ENCODE peak calls at places on chromosomes 3 and 15, in six cellular contexts. H is BJ, W is PC-3, Z is testis, V is heart left ventricle, S is neural progenitor cell. M is an unnamed sample.

GRCh38 chr15:55234104-55234799 is 37.5 kb upstream of the RSL24D1 start:
- DNase-seq in H (no peak), W (no peak), Z (no peak), V (no peak), S (no peak), M (no peak)

GRCh38 chr15:65793813-65794104 is 1.7 kb upstream of the DENND4A start:
- DNase-seq in H (no peak), W (no peak), Z (no peak), V (no peak), S (no peak), M (no peak)

GRCh38 chr3:111236833-111237713 is 165.5 kb downstream of the NECTIN3 start:
- DNase-seq in H (peak; percentile 28), W (peak; percentile 82), Z (no peak), V (no peak), S (no peak), M (peak; percentile 45)

GRCh38 chr3:39000008-39000450 is 51.7 kb downstream of the SCN11A start:
- DNase-seq in H (peak; percentile 31), W (peak; percentile 90), Z (no peak), V (no peak), S (peak; percentile 79), M (peak; percentile 29)

GRCh38 chr3:43106293-43106628 is 382 bp upstream of the POMGNT2 start:
- DNase-seq in H (no peak), W (no peak), Z (no peak), V (no peak), S (no peak), M (no peak)

GRCh38 chr3:43762486-43762885 is 71.7 kb downstream of the ABHD5 start:
- DNase-seq in H (no peak), W (no peak), Z (no peak), V (no peak), S (no peak), M (no peak)

GRCh38 chr3:52379610-52380009 is 63.5 kb downstream of the DNAH1 start:
- DNase-seq in H (no peak), W (no peak), Z (peak; percentile 81), V (no peak), S (no peak), M (no peak)

GRCh38 chr3:50978991-50979667 is 304.4 kb downstream of the DOCK3 start:
- DNase-seq in H (no peak), W (no peak), Z (no peak), V (no peak), S (peak; percentile 9), M (no peak)

GRCh38 chr3:71565976-71566375 is 17.6 kb downstream of the FOXP1 start:
- DNase-seq in H (no peak), W (no peak), Z (no peak), V (no peak), S (no peak), M (no peak)

GRCh38 chr3:84538597-84538996 is 420.2 kb upstream of the CADM2 start:
- DNase-seq in H (no peak), W (no peak), Z (no peak), V (no peak), S (no peak), M (no peak)

GRCh38 chr3:133238015-133238414 is 161.8 kb upstream of the BFSP2 start:
- DNase-seq in H (no peak), W (no peak), Z (no peak), V (no peak), S (no peak), M (no peak)

GRCh38 chr15:85707519-85708338 is 87.0 kb downstream of the KLHL25 start:
- DNase-seq in H (no peak), W (no peak), Z (no peak), V (no peak), S (no peak), M (no peak)

GRCh38 chr3:13507791-13508339 is 27.8 kb downstream of the HDAC11 start:
- DNase-seq in H (no peak), W (peak; percentile 68), Z (peak; percentile 51), V (no peak), S (peak; percentile 37), M (no peak)

GRCh38 chr15:25710184-25710583 is 152.9 kb downstream of the ATP10A start:
- DNase-seq in H (no peak), W (peak; percentile 52), Z (peak; percentile 63), V (no peak), S (peak; percentile 81), M (no peak)

GRCh38 chr3:8962226-8962861 is 928 bp downstream of the RAD18 start:
- DNase-seq in H (no peak), W (peak; percentile 17), Z (no peak), V (no peak), S (no peak), M (no peak)

GRCh38 chr3:4629095-4630007 is 136.2 kb downstream of the ITPR1 start:
- DNase-seq in H (no peak), W (no peak), Z (no peak), V (no peak), S (no peak), M (no peak)

GRCh38 chr3:152346058-152346457 is 77.3 kb downstream of the MBNL1 start:
- DNase-seq in H (no peak), W (no peak), Z (no peak), V (no peak), S (no peak), M (no peak)

GRCh38 chr3:33115024-33115768 is 1.4 kb downstream of the CRTAP start:
- DNase-seq in H (peak; percentile 67), W (peak; percentile 79), Z (peak; percentile 90), V (peak; percentile 63), S (peak; percentile 91), M (peak; percentile 92)

GRCh38 chr3:52361011-52361410 is 44.9 kb downstream of the DNAH1 start:
- DNase-seq in H (no peak), W (no peak), Z (no peak), V (no peak), S (no peak), M (no peak)

GRCh38 chr3:77467702-77468407 is 428.0 kb downstream of the ROBO2 start:
- DNase-seq in H (no peak), W (no peak), Z (peak; percentile 18), V (peak; percentile 34), S (no peak), M (peak; percentile 52)

GRCh38 chr3:46934067-46934466 is 42.5 kb downstream of the CCDC12 start:
- DNase-seq in H (no peak), W (no peak), Z (no peak), V (no peak), S (no peak), M (no peak)

GRCh38 chr3:139533781-139534443 is 5.6 kb downstream of the RBP1 start:
- DNase-seq in H (peak; percentile 10), W (peak; percentile 74), Z (peak; percentile 80), V (peak; percentile 36), S (no peak), M (no peak)

GRCh38 chr3:46722443-46722842 is 4.8 kb upstream of the PRSS50 start:
- DNase-seq in H (no peak), W (no peak), Z (no peak), V (no peak), S (no peak), M (no peak)

GRCh38 chr3:45992820-45993219 is 2.8 kb downstream of the FYCO1 start:
- DNase-seq in H (peak; percentile 85), W (no peak), Z (no peak), V (no peak), S (no peak), M (no peak)

GRCh38 chr3:12384451-12385233 is 95.8 kb downstream of the PPARG start:
- DNase-seq in H (no peak), W (no peak), Z (no peak), V (no peak), S (no peak), M (no peak)

GRCh38 chr3:76065975-76066374 is 280.6 kb upstream of the ZNF717 start:
- DNase-seq in H (no peak), W (peak; percentile 76), Z (no peak), V (no peak), S (no peak), M (no peak)

GRCh38 chr3:65004795-65005295 is 317.0 kb upstream of the ADAMTS9 start:
- DNase-seq in H (no peak), W (no peak), Z (no peak), V (no peak), S (no peak), M (no peak)

DNA sequence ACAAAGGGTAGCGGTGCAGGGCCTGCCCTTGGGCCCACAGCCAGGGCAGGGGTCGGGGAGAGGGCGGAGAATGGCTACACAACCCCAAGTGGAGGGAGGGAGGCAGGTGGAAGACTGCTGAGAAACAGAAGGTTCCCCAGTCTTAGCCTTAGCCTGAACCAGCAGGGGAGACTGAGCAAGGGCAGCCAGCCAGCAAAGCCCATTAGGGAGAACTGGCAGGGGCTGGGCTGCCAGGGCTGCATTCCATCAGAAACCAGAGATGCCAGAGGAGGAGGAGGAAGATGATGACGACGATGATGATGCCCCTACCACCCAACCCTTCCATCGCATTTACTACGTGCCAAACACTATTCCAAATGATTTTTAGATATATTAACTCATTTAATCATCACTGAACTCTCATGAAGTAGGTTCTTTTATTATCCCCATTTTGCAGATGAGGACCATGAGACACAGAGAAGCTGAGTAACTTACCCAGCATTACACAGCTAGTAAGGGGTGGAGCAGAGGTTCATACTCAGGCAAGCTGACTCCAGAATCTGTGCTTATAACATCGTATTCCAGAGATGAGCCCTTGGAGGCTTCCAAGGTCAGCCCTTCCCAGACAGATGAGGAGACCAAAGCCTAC is 8.7 kb downstream of the SEMA7A start:
- DNase-seq in H (no peak), W (no peak), Z (no peak), V (no peak), S (no peak), M (no peak)
- H3K4me3 ChIP-seq in H (no peak overlapping the region), W (no peak overlapping the region), Z (no peak overlapping the region), V (no peak overlapping the region), S (no peak overlapping the region), M (no peak overlapping the region)

DNA sequence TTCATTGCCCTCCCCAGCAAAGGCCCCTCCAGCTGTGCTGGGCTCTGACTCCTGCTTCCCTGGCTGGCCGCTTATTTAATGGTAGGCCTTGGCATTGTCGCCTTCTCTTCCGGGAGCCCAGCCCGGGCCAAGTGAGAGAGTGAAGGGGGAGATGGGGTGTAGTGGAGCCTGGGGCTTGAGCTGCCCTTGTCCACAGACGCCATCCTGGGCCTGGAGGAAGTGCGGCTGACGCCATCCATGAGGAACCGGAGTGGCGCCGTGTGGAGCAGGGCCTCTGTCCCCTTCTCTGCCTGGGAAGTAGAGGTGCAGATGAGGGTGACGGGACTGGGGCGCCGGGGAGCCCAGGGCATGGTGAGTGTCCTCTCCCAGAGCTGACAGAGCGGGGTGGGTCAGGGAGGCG is 3.3 kb downstream of the LMAN1L start:
- DNase-seq in H (no peak), W (no peak), Z (no peak), V (no peak), S (no peak), M (no peak)
- TF ChIP-seq CTCF in H (no peak), W (no peak), Z (no peak), V (no peak), S (no peak), M (no peak)

GRCh38 chr3:44772099-44772442 is 10.5 kb downstream of the KIF15 start:
- DNase-seq in H (no peak), W (no peak), Z (no peak), V (no peak), S (peak; percentile 8), M (no peak)

GRCh38 chr3:44771424-44772098 is 10.0 kb downstream of the KIF15 start:
- DNase-seq in H (no peak), W (no peak), Z (no peak), V (no peak), S (no peak), M (no peak)
- H3K36me3 ChIP-seq in H (no peaks in the 10 kb centered on the region), W (peaks cover 77% of the 10 kb centered on the region), Z (no peaks in the 10 kb centered on the region), V (no peaks in the 10 kb centered on the region), S (peaks cover 36% of the 10 kb centered on the region), M (no peaks in the 10 kb centered on the region)

DNA sequence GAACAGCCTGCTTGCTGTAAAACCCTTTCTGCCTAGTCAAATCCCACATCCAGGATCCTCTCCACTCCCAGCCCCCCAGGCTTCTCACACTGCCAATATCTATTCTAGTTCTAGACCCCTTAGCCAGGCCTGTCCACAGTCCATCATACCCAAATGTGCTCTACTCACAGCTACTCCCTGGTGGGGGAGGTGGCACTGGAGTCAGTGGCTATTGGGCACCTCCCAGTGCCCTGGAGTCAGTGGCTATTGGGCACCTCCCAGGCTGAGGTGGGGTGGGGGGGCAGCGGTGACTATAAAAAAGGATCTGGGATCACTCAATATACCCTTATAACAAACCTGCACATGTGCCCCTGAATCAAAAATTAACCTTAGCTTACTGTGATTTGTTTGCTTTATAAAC is 773 bp upstream of the DISP2 start:
- DNase-seq in H (no peak), W (no peak), Z (no peak), V (no peak), S (no peak), M (no peak)
- H3K4me3 ChIP-seq in H (no peak overlapping the region), W (no peak overlapping the region), Z (peak overlapping the region; percentile 57), V (no peak overlapping the region), S (peak overlapping the region; percentile 52), M (no peak overlapping the region)

M was measured in kidney epithelial cell.